ENCODE peak calls at places on chromosome 17, in eight cellular contexts. One of them, this sample, is unnamed.

GRCh38 chr17:41553176-41553575 is 18.7 kb downstream of the KRT9 start:
- DNase-seq in IMR-90: peak; percentile 26
- DNase-seq in stimulated activated CD4-positive, alpha-beta T cell treated with anti-CD3 and anti-CD28 coated beads, Interleukin-2, amount 100 ng/mL, for 4 hours: no peak
- DNase-seq in NCI-H187: no peak
- DNase-seq in HCEC 1CT: peak; percentile 10
- DNase-seq in NCI-H1105 treated with DMSO at 0.1 percent for 48 hours: no peak
- DNase-seq in NCI-H1048: no peak
- DNase-seq in GM23338: no peak
- DNase-seq in this sample: no peak

GRCh38 chr17:66514227-66514806 is 211.9 kb downstream of the PRKCA start:
- DNase-seq in IMR-90: peak; percentile 81
- DNase-seq in NCI-H187: no peak
- DNase-seq in NCI-H1048: no peak
- DNase-seq in stimulated activated CD4-positive, alpha-beta T cell treated with anti-CD3 and anti-CD28 coated beads, Interleukin-2, amount 100 ng/mL, for 4 hours: no peak
- DNase-seq in NCI-H1105 treated with DMSO at 0.1 percent for 48 hours: no peak
- DNase-seq in GM23338: no peak
- DNase-seq in HCEC 1CT: peak; percentile 70
- DNase-seq in this sample: no peak

GRCh38 chr17:79622201-79622601 is 11.3 kb upstream of the RBFOX3 start:
- DNase-seq in NCI-H1105 treated with DMSO at 0.1 percent for 48 hours: no peak
- DNase-seq in stimulated activated CD4-positive, alpha-beta T cell treated with anti-CD3 and anti-CD28 coated beads, Interleukin-2, amount 100 ng/mL, for 4 hours: no peak
- DNase-seq in NCI-H1048: no peak
- DNase-seq in GM23338: no peak
- DNase-seq in NCI-H187: no peak
- DNase-seq in HCEC 1CT: no peak
- DNase-seq in IMR-90: no peak
- DNase-seq in this sample: no peak

GRCh38 chr17:45963889-45964288 is 35.2 kb upstream of the STH start:
- DNase-seq in NCI-H1105 treated with DMSO at 0.1 percent for 48 hours: no peak
- DNase-seq in HCEC 1CT: no peak
- DNase-seq in NCI-H187: no peak
- DNase-seq in NCI-H1048: no peak
- DNase-seq in GM23338: no peak
- DNase-seq in stimulated activated CD4-positive, alpha-beta T cell treated with anti-CD3 and anti-CD28 coated beads, Interleukin-2, amount 100 ng/mL, for 4 hours: no peak
- DNase-seq in IMR-90: no peak
- DNase-seq in this sample: no peak

GRCh38 chr17:2749058-2749783 is at the start of gene CCDC92B:
- DNase-seq in stimulated activated CD4-positive, alpha-beta T cell treated with anti-CD3 and anti-CD28 coated beads, Interleukin-2, amount 100 ng/mL, for 4 hours: no peak
- DNase-seq in NCI-H1048: no peak
- DNase-seq in NCI-H1105 treated with DMSO at 0.1 percent for 48 hours: peak; percentile 34
- DNase-seq in GM23338: peak; percentile 49
- DNase-seq in IMR-90: no peak
- DNase-seq in HCEC 1CT: no peak
- DNase-seq in NCI-H187: no peak
- DNase-seq in this sample: peak; percentile 74

GRCh38 chr17:8226536-8227237 is 16.3 kb upstream of the AURKB start:
- DNase-seq in stimulated activated CD4-positive, alpha-beta T cell treated with anti-CD3 and anti-CD28 coated beads, Interleukin-2, amount 100 ng/mL, for 4 hours: no peak
- DNase-seq in GM23338: peak; percentile 91
- DNase-seq in HCEC 1CT: peak; percentile 81
- DNase-seq in NCI-H1048: no peak
- DNase-seq in NCI-H187: peak; percentile 9
- DNase-seq in IMR-90: peak; percentile 91
- DNase-seq in NCI-H1105 treated with DMSO at 0.1 percent for 48 hours: peak; percentile 94
- DNase-seq in this sample: peak; percentile 97

GRCh38 chr17:48566717-48567116 is 11.4 kb downstream of the HOXB4 start:
- DNase-seq in IMR-90: no peak
- DNase-seq in NCI-H1105 treated with DMSO at 0.1 percent for 48 hours: no peak
- DNase-seq in HCEC 1CT: no peak
- DNase-seq in stimulated activated CD4-positive, alpha-beta T cell treated with anti-CD3 and anti-CD28 coated beads, Interleukin-2, amount 100 ng/mL, for 4 hours: no peak
- DNase-seq in GM23338: no peak
- DNase-seq in NCI-H1048: no peak
- DNase-seq in NCI-H187: no peak
- DNase-seq in this sample: no peak

GRCh38 chr17:36608794-36609497 is 7.6 kb downstream of the MRM1 start:
- DNase-seq in NCI-H1105 treated with DMSO at 0.1 percent for 48 hours: peak; percentile 4
- DNase-seq in NCI-H1048: no peak
- DNase-seq in GM23338: peak; percentile 76
- DNase-seq in HCEC 1CT: peak; percentile 32
- DNase-seq in NCI-H187: peak; percentile 34
- DNase-seq in IMR-90: peak; percentile 66
- DNase-seq in stimulated activated CD4-positive, alpha-beta T cell treated with anti-CD3 and anti-CD28 coated beads, Interleukin-2, amount 100 ng/mL, for 4 hours: no peak
- DNase-seq in this sample: peak; percentile 90

GRCh38 chr17:2086306-2086705 is 31.4 kb downstream of the HIC1 start:
- DNase-seq in GM23338: no peak
- DNase-seq in IMR-90: no peak
- DNase-seq in NCI-H1048: no peak
- DNase-seq in NCI-H187: no peak
- DNase-seq in stimulated activated CD4-positive, alpha-beta T cell treated with anti-CD3 and anti-CD28 coated beads, Interleukin-2, amount 100 ng/mL, for 4 hours: no peak
- DNase-seq in HCEC 1CT: no peak
- DNase-seq in NCI-H1105 treated with DMSO at 0.1 percent for 48 hours: no peak
- DNase-seq in this sample: no peak

GRCh38 chr17:66549312-66549705 is 246.9 kb downstream of the PRKCA start:
- DNase-seq in stimulated activated CD4-positive, alpha-beta T cell treated with anti-CD3 and anti-CD28 coated beads, Interleukin-2, amount 100 ng/mL, for 4 hours: no peak
- DNase-seq in NCI-H1048: no peak
- DNase-seq in GM23338: peak; percentile 53
- DNase-seq in NCI-H1105 treated with DMSO at 0.1 percent for 48 hours: no peak
- DNase-seq in IMR-90: peak; percentile 63
- DNase-seq in HCEC 1CT: peak; percentile 49
- DNase-seq in NCI-H187: no peak
- DNase-seq in this sample: peak; percentile 81

GRCh38 chr17:28865946-28866752 is 11.3 kb downstream of the ERAL1 start:
- DNase-seq in GM23338: no peak
- DNase-seq in NCI-H1105 treated with DMSO at 0.1 percent for 48 hours: no peak
- DNase-seq in stimulated activated CD4-positive, alpha-beta T cell treated with anti-CD3 and anti-CD28 coated beads, Interleukin-2, amount 100 ng/mL, for 4 hours: no peak
- DNase-seq in NCI-H187: no peak
- DNase-seq in NCI-H1048: no peak
- DNase-seq in IMR-90: no peak
- DNase-seq in HCEC 1CT: no peak
- DNase-seq in this sample: no peak

GRCh38 chr17:2215616-2216364 is 87.8 kb downstream of the SMG6 start:
- DNase-seq in HCEC 1CT: peak; percentile 88
- DNase-seq in NCI-H1048: no peak
- DNase-seq in stimulated activated CD4-positive, alpha-beta T cell treated with anti-CD3 and anti-CD28 coated beads, Interleukin-2, amount 100 ng/mL, for 4 hours: peak; percentile 44
- DNase-seq in NCI-H1105 treated with DMSO at 0.1 percent for 48 hours: no peak
- DNase-seq in IMR-90: peak; percentile 94
- DNase-seq in GM23338: peak; percentile 78
- DNase-seq in NCI-H187: no peak
- DNase-seq in this sample: peak; percentile 78

GRCh38 chr17:3964203-3965122 is at the start of gene ATP2A3:
- DNase-seq in NCI-H187: no peak
- DNase-seq in NCI-H1105 treated with DMSO at 0.1 percent for 48 hours: peak; percentile 50
- DNase-seq in IMR-90: no peak
- DNase-seq in stimulated activated CD4-positive, alpha-beta T cell treated with anti-CD3 and anti-CD28 coated beads, Interleukin-2, amount 100 ng/mL, for 4 hours: peak; percentile 48
- DNase-seq in NCI-H1048: no peak
- DNase-seq in HCEC 1CT: no peak
- DNase-seq in GM23338: peak; percentile 78
- DNase-seq in this sample: peak; percentile 83

GRCh38 chr17:31357831-31358400 is 33.6 kb upstream of the RAB11FIP4 start:
- DNase-seq in HCEC 1CT: peak; percentile 7
- DNase-seq in NCI-H1048: no peak
- DNase-seq in NCI-H1105 treated with DMSO at 0.1 percent for 48 hours: no peak
- DNase-seq in NCI-H187: no peak
- DNase-seq in GM23338: no peak
- DNase-seq in stimulated activated CD4-positive, alpha-beta T cell treated with anti-CD3 and anti-CD28 coated beads, Interleukin-2, amount 100 ng/mL, for 4 hours: no peak
- DNase-seq in IMR-90: peak; percentile 47
- DNase-seq in this sample: no peak

GRCh38 chr17:6428207-6428965 is 6.5 kb downstream of the AIPL1 start:
- DNase-seq in stimulated activated CD4-positive, alpha-beta T cell treated with anti-CD3 and anti-CD28 coated beads, Interleukin-2, amount 100 ng/mL, for 4 hours: no peak
- DNase-seq in GM23338: no peak
- DNase-seq in HCEC 1CT: no peak
- DNase-seq in IMR-90: no peak
- DNase-seq in NCI-H1105 treated with DMSO at 0.1 percent for 48 hours: no peak
- DNase-seq in NCI-H1048: no peak
- DNase-seq in NCI-H187: no peak
- DNase-seq in this sample: no peak

GRCh38 chr17:49745175-49746139 is 18.5 kb downstream of the FAM117A start:
- DNase-seq in stimulated activated CD4-positive, alpha-beta T cell treated with anti-CD3 and anti-CD28 coated beads, Interleukin-2, amount 100 ng/mL, for 4 hours: no peak
- DNase-seq in IMR-90: no peak
- DNase-seq in HCEC 1CT: no peak
- DNase-seq in NCI-H187: no peak
- DNase-seq in NCI-H1105 treated with DMSO at 0.1 percent for 48 hours: no peak
- DNase-seq in NCI-H1048: no peak
- DNase-seq in GM23338: no peak
- DNase-seq in this sample: no peak

GRCh38 chr17:72984145-72984924 is 108.2 kb downstream of the SLC39A11 start:
- DNase-seq in NCI-H1048: no peak
- DNase-seq in IMR-90: peak; percentile 98
- DNase-seq in NCI-H1105 treated with DMSO at 0.1 percent for 48 hours: no peak
- DNase-seq in GM23338: no peak
- DNase-seq in stimulated activated CD4-positive, alpha-beta T cell treated with anti-CD3 and anti-CD28 coated beads, Interleukin-2, amount 100 ng/mL, for 4 hours: no peak
- DNase-seq in HCEC 1CT: peak; percentile 81
- DNase-seq in NCI-H187: no peak
- DNase-seq in this sample: peak; percentile 77

GRCh38 chr17:47324224-47325020 is 667 bp downstream of the EFCAB13 start:
- DNase-seq in GM23338: peak; percentile 79
- DNase-seq in NCI-H187: peak; percentile 20
- DNase-seq in NCI-H1105 treated with DMSO at 0.1 percent for 48 hours: peak; percentile 77
- DNase-seq in HCEC 1CT: peak; percentile 46
- DNase-seq in IMR-90: peak; percentile 48
- DNase-seq in NCI-H1048: no peak
- DNase-seq in stimulated activated CD4-positive, alpha-beta T cell treated with anti-CD3 and anti-CD28 coated beads, Interleukin-2, amount 100 ng/mL, for 4 hours: peak; percentile 34
- DNase-seq in this sample: peak; percentile 89

GRCh38 chr17:67784364-67785121 is 40.8 kb upstream of the BPTF start:
- DNase-seq in NCI-H1105 treated with DMSO at 0.1 percent for 48 hours: no peak
- DNase-seq in NCI-H187: no peak
- DNase-seq in HCEC 1CT: no peak
- DNase-seq in NCI-H1048: no peak
- DNase-seq in stimulated activated CD4-positive, alpha-beta T cell treated with anti-CD3 and anti-CD28 coated beads, Interleukin-2, amount 100 ng/mL, for 4 hours: no peak
- DNase-seq in IMR-90: no peak
- DNase-seq in GM23338: no peak
- DNase-seq in this sample: no peak

This sample was measured in endodermal cell.